ENCODE peak calls at places on chromosomes 1 and 21, in four cellular contexts. T is GM23338, M is fibroblast of lung, Y is thoracic aorta. W is an unnamed sample.

GRCh38 chr1:228989992-228990827 is 254.9 kb downstream of the RHOU start:
- DNase-seq in M (no peak), T (no peak), Y (peak; percentile 21), W (no peak)

GRCh38 chr1:183164963-183165362 is 21.1 kb upstream of the LAMC2 start:
- DNase-seq in Y (no peak), M (peak; percentile 50), T (no peak), W (no peak)

GRCh38 chr1:11059990-11060948 is at the start of gene SRM:
- DNase-seq in M (peak; percentile 86), Y (peak; percentile 69), T (peak; percentile 91), W (peak; percentile 100)

GRCh38 chr1:2358072-2358471 is 33.3 kb downstream of the MORN1 start:
- DNase-seq in M (no peak), T (no peak), Y (no peak), W (no peak)

GRCh38 chr1:155979525-155980343 is 1.4 kb upstream of the ARHGEF2 start:
- DNase-seq in Y (no peak), M (no peak), T (no peak), W (peak; percentile 19)

GRCh38 chr1:192747305-192747704 is 61.5 kb upstream of the RGS2 start:
- DNase-seq in M (peak; percentile 66), Y (no peak), T (no peak), W (no peak)

GRCh38 chr21:44402323-44403105 is 49.1 kb downstream of the TRPM2 start:
- DNase-seq in Y (no peak), T (no peak), M (no peak), W (no peak)

GRCh38 chr1:110597966-110598365 is 8.2 kb downstream of the KCNA2 start:
- DNase-seq in M (no peak), T (no peak), Y (no peak), W (no peak)

GRCh38 chr1:110255388-110255787 is 45.3 kb downstream of the KCNC4 start:
- DNase-seq in M (no peak), T (peak; percentile 83), Y (no peak), W (peak; percentile 73)

GRCh38 chr1:21451981-21452411 is 12.1 kb downstream of the NBPF3 start:
- DNase-seq in Y (no peak), T (no peak), M (peak; percentile 50), W (no peak)

GRCh38 chr21:36630485-36631206 is 68.3 kb upstream of the SIM2 start:
- DNase-seq in Y (no peak), T (peak; percentile 94), M (peak; percentile 15), W (peak; percentile 89)

GRCh38 chr1:53944469-53945182 is 873 bp downstream of the IFT25 start:
- DNase-seq in Y (no peak), T (peak; percentile 39), M (no peak), W (peak; percentile 65)

GRCh38 chr1:115641762-115642167 is at the start of gene VANGL1:
- DNase-seq in T (peak; percentile 76), Y (no peak), M (peak; percentile 71), W (peak; percentile 88)

GRCh38 chr1:21568006-21568746 is 59.0 kb downstream of the ALPL start:
- DNase-seq in T (no peak), M (peak; percentile 83), Y (no peak), W (no peak)

GRCh38 chr1:183163311-183163710 is 22.8 kb upstream of the LAMC2 start:
- DNase-seq in T (no peak), M (peak; percentile 95), Y (no peak), W (no peak)

GRCh38 chr1:111738436-111739221 is 566 bp downstream of the INKA2 start:
- DNase-seq in M (peak; percentile 69), Y (no peak), T (peak; percentile 74), W (peak; percentile 86)

GRCh38 chr1:24955161-24955560 is 25.1 kb upstream of the RUNX3 start:
- DNase-seq in T (no peak), M (peak; percentile 83), Y (no peak), W (no peak)

DNA sequence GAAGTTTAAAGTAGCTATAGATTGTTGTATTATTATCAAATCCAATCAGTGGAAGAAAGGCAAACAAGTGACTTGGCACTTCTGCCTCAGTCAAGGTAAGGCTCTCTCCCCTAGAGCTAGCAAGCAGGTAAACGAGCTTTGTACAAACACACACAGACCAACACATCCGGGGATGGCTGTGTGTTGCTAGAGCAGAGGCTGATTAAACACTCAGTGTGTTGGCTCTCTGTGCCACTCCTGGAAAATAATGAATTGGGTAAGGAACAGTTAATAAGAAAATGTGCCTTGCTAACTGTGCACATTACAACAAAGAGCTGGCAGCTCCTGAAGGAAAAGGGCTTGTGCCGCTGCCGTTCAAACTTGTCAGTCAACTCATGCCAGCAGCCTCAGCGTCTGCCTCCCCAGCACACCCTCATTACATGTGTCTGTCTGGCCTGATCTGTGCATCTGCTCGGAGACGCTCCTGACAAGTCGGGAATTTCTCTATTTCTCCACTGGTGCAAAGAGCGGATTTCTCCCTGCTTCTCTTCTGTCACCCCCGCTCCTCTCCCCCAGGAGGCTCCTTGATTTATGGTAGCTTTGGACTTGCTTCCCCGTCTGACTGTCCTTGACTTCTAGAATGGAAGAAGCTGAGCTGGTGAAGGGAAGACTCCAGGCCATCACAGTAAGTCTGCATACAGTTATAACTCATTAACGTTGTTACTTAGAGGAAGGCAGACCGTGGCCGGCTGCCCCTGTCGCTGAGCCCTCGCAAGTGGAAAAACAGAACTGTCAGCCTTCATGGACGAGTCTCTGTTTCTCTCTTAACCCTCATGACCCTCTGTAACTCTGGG is at the start of gene PALMD:
- DNase-seq in Y (no peak), T (peak; percentile 22), M (peak; percentile 27), W (no peak)
- H3K4me3 ChIP-seq in Y (peak within 1 kb of the TSS; percentile 51), T (no peak within 1 kb of the TSS), M (peak within 1 kb of the TSS; percentile 30), W (no peak within 1 kb of the TSS)

DNA sequence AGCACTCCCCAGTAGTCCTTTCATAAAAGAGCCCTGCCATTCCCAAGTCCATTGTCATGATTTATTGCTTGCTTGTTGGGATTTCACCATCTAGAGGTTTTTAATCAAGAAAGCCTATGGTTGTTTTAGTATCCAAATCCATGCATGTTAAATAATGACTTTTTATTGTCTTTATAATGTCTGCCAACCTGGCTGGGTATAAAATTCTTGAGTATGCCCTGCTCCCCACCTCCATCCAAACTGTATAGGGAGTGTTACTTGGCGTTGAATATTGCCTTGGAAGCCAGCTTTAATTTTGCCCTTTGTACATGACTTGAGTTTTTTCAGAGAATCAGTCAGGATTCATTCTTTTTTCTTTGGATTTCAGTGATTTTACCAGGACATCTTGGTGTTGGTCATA is 44.2 kb downstream of the DISC1 start:
- DNase-seq in M (no peak), Y (no peak), T (no peak), W (no peak)
- H3K36me3 ChIP-seq in M (no peaks in the 10 kb centered on the region), Y (no peaks in the 10 kb centered on the region), T (no peaks in the 10 kb centered on the region), W (no peaks in the 10 kb centered on the region)

GRCh38 chr1:32889731-32890278 is 3.5 kb downstream of the HPCA start:
- DNase-seq in T (no peak), M (no peak), Y (no peak), W (no peak)
- H3K27me3 ChIP-seq in T (peaks cover 57% of the 10 kb centered on the region), M (peaks cover 32% of the 10 kb centered on the region), Y (peaks cover 6% of the 10 kb centered on the region), W (peaks cover 71% of the 10 kb centered on the region)

DNA sequence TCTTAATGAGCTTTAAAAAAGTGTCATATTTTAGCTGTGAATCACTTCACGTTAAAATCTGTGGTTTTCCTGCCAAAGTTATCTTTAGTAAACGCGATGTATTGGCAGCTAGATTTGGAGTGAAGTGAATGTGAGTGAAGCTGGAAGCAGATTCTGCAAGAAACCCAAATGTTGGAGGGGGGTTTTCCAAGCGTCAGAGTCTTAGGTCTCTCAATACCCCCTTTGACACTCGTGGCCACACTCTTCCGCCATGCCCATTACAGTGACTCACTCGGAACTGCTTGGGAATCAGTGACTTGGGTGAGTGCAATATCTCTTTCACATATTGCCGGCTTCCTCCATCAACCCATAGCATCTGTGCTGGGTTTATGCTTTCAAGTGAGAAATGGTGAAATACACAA is 17.5 kb downstream of the B3GALT5 start:
- DNase-seq in Y (no peak), M (peak; percentile 80), T (no peak), W (no peak)
- H3K4me3 ChIP-seq in Y (no peak overlapping the region), M (no peak overlapping the region), T (no peak overlapping the region), W (no peak overlapping the region)

DNA sequence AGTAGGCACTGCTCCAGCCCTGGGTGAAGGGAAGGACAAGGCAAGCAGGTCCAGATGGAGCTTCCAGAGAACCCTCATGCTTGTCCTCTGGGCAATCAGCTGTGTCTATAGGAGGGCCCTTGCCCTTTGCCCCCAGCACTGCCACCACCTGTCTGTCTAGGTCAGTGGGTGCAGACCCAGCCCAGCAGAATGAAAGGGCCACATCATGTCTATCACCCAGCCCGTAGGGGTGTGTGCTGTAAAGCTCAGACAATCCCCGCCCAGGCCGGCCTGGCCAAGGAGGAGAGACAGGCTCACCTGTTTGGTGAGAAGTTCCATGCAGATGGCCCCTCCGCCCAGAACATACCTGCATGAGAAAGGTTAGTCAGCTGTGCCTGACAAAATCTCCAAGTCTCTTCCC is 7.0 kb downstream of the UBE2Q1 start:
- DNase-seq in Y (no peak), T (no peak), M (no peak), W (no peak)
- H3K36me3 ChIP-seq in Y (peaks cover 69% of the 10 kb centered on the region), T (peaks cover 58% of the 10 kb centered on the region), M (peaks cover 41% of the 10 kb centered on the region), W (peaks cover 61% of the 10 kb centered on the region)

GRCh38 chr21:17045214-17045835 is 467.5 kb upstream of the CXADR start:
- DNase-seq in T (peak; percentile 38), Y (no peak), M (peak; percentile 27), W (peak; percentile 24)
- H3K27me3 ChIP-seq in T (no peaks in the 10 kb centered on the region), Y (no peaks in the 10 kb centered on the region), M (no peaks in the 10 kb centered on the region), W (no peaks in the 10 kb centered on the region)